ENCODE peak calls at places on chromosomes 2 and 18, in four cellular contexts. Z is tibial artery, A is SK-N-SH, L is left ventricle myocardium inferior. X is an unnamed sample.
A peak's percentile ranks its signal among the peaks of the same experiment; 100 is the strongest.

GRCh38 chr2:154855113-154855512 is 156.6 kb downstream of the KCNJ3 start:
- DNase-seq in Z (no peak), A (no peak), L (no peak), X (no peak)

GRCh38 chr2:136305517-136306192 is 187.7 kb upstream of the CXCR4 start:
- DNase-seq in Z (no peak), A (no peak), L (no peak), X (peak; percentile 81)

GRCh38 chr18:79552696-79553095 is 126.9 kb upstream of the CTDP1 start:
- DNase-seq in Z (no peak), A (no peak), L (no peak), X (no peak)

GRCh38 chr2:100785621-100786296 is 34.2 kb upstream of the NPAS2 start:
- DNase-seq in Z (no peak), A (no peak), L (no peak), X (no peak)

GRCh38 chr2:177724398-177725287 is 332.1 kb downstream of the AGPS start:
- DNase-seq in Z (peak; percentile 24), A (peak; percentile 60), L (peak; percentile 32), X (peak; percentile 53)

GRCh38 chr18:75959150-75959549 is 531.6 kb upstream of the SMIM21 start:
- DNase-seq in Z (no peak), A (no peak), L (no peak), X (no peak)

GRCh38 chr18:46253498-46253897 is 149.3 kb downstream of the HAUS1 start:
- DNase-seq in Z (peak; percentile 26), A (no peak), L (no peak), X (no peak)

GRCh38 chr2:216694201-216694825 is 1.0 kb downstream of the IGFBP5 start:
- DNase-seq in Z (peak; percentile 67), A (peak; percentile 68), L (peak; percentile 66), X (peak; percentile 33)

GRCh38 chr2:151841025-151841424 is 12.8 kb upstream of the ARL5A start:
- DNase-seq in Z (no peak), A (no peak), L (no peak), X (no peak)

GRCh38 chr2:164737612-164738081 is 104.0 kb downstream of the COBLL1 start:
- DNase-seq in Z (peak; percentile 54), A (peak; percentile 57), L (no peak), X (no peak)

GRCh38 chr2:222652856-222653255 is 3.0 kb downstream of the FARSB start:
- DNase-seq in Z (no peak), A (no peak), L (no peak), X (no peak)

DNA sequence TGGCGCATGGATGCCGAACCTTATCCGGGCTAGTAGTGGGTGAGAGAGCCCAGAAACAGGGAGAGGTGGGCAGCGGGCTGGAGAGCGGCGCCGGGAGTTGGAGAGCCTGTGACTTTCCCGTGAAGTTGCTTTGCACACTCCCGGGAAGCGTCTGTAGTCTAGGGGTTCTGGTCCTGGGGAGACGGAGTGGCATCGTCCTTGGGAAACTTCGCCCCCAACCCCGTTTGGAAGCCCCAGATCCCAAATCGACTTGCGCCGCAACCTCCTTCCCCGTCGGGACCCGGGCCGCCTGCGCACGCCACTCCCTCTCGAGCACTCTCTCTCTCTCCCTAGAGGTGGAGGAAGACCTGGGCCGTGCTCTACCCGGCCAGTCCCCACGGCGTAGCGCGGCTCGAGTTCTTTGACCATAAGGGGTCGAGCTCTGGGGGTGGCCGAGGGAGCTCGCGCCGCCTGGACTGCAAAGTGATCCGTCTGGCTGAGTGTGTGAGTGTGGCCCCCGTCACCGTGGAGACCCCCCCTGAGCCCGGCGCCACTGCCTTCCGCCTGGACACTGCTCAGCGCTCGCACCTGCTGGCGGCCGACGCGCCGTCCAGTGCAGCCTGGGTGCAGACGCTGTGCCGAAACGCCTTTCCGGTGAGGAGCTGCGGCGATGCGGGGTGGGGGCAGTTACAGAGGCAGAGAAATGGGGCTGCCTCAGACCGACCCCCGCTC is 456 bp downstream of the DOK1 start:
- DNase-seq in Z (peak; percentile 42), A (peak; percentile 73), L (peak; percentile 38), X (peak; percentile 34)
- H3K27ac ChIP-seq in Z (peak overlapping the region; percentile 84), A (peak overlapping the region; percentile 17), L (peak overlapping the region; percentile 87), X (peak overlapping the region; percentile 79)

DNA sequence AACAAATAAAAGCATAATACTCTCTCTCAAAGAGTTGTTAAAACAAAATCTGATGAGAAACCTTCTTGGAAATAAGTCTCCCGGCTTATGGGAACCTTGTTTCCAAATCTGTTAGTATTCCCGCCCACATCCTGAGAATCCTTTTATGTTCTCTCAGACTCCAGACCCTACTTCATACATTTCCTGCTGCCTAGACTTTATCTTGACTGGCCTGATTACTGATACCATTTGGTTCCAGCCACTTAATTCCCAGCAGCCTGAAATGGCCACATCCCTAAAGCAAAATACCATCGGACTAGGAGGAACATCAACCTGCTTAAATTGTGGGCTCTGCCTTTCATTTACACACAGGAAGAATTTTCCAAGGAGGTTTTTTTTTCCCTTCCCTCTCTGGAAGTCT is 79.1 kb upstream of the CYP1B1 start:
- DNase-seq in Z (no peak), A (no peak), L (no peak), X (no peak)
- H3K4me1 ChIP-seq in Z (peaks cover 24% of the 10 kb centered on the region), A (no peaks in the 10 kb centered on the region), L (peaks cover 15% of the 10 kb centered on the region), X (no peaks in the 10 kb centered on the region)

GRCh38 chr18:77379976-77380375 is 130.3 kb downstream of the GALR1 start:
- DNase-seq in Z (no peak), A (no peak), L (no peak), X (no peak)

GRCh38 chr18:77376733-77377094 is 127.1 kb downstream of the GALR1 start:
- DNase-seq in Z (no peak), A (no peak), L (no peak), X (no peak)

GRCh38 chr18:77374106-77374505 is 124.5 kb downstream of the GALR1 start:
- DNase-seq in Z (no peak), A (no peak), L (peak; percentile 33), X (no peak)

GRCh38 chr18:77377813-77378212 is 128.2 kb downstream of the GALR1 start:
- DNase-seq in Z (no peak), A (no peak), L (no peak), X (no peak)

GRCh38 chr18:77376043-77376732 is 126.5 kb downstream of the GALR1 start:
- DNase-seq in Z (no peak), A (no peak), L (no peak), X (no peak)
- H3K27me3 ChIP-seq in Z (no peaks in the 10 kb centered on the region), A (no peaks in the 10 kb centered on the region), L (peaks cover 27% of the 10 kb centered on the region), X (no peaks in the 10 kb centered on the region)

GRCh38 chr18:58638446-58638845 is 9.6 kb upstream of the ALPK2 start:
- DNase-seq in Z (no peak), A (no peak), L (no peak), X (no peak)
- H3K27ac ChIP-seq in Z (no peak overlapping the region), A (no peak overlapping the region), L (no peak overlapping the region), X (no peak overlapping the region)

X was measured in CD8-positive, alpha-beta memory T cell.